ENCODE peak calls at places on chromosomes 11 and 22, in five cellular contexts. One of them, this sample, is unnamed.
A peak's percentile ranks its signal among the peaks of the same experiment; 100 is the strongest.

GRCh38 chr22:47474464-47474863 is 712.0 kb downstream of the TBC1D22A start:
- DNase-seq in hepatic stellate cell: no peak
- DNase-seq in stimulated activated CD8-positive, alpha-beta memory T cell treated with anti-CD3 and anti-CD28 coated beads, Interleukin-4, amount 100 ng/mL, for 1 hour: no peak
- DNase-seq in NCI-H460: no peak
- DNase-seq in ecto neural progenitor cell: no peak
- DNase-seq in this sample: no peak

GRCh38 chr22:24141586-24141985 is 39.7 kb upstream of the SUSD2 start:
- DNase-seq in hepatic stellate cell: no peak
- DNase-seq in stimulated activated CD8-positive, alpha-beta memory T cell treated with anti-CD3 and anti-CD28 coated beads, Interleukin-4, amount 100 ng/mL, for 1 hour: no peak
- DNase-seq in NCI-H460: no peak
- DNase-seq in ecto neural progenitor cell: no peak
- DNase-seq in this sample: no peak

GRCh38 chr11:38683484-38683883 is 2085.4 kb upstream of the RAG2 start:
- DNase-seq in hepatic stellate cell: no peak
- DNase-seq in stimulated activated CD8-positive, alpha-beta memory T cell treated with anti-CD3 and anti-CD28 coated beads, Interleukin-4, amount 100 ng/mL, for 1 hour: no peak
- DNase-seq in NCI-H460: no peak
- DNase-seq in ecto neural progenitor cell: no peak
- DNase-seq in this sample: no peak

GRCh38 chr11:64347171-64347867 is 7.3 kb downstream of the CCDC88B start:
- DNase-seq in hepatic stellate cell: no peak
- DNase-seq in stimulated activated CD8-positive, alpha-beta memory T cell treated with anti-CD3 and anti-CD28 coated beads, Interleukin-4, amount 100 ng/mL, for 1 hour: no peak
- DNase-seq in NCI-H460: no peak
- DNase-seq in ecto neural progenitor cell: no peak
- DNase-seq in this sample: peak; percentile 70

GRCh38 chr11:123690490-123690889 is 36.1 kb upstream of the SCN3B start:
- DNase-seq in hepatic stellate cell: peak; percentile 20
- DNase-seq in stimulated activated CD8-positive, alpha-beta memory T cell treated with anti-CD3 and anti-CD28 coated beads, Interleukin-4, amount 100 ng/mL, for 1 hour: no peak
- DNase-seq in NCI-H460: peak; percentile 11
- DNase-seq in ecto neural progenitor cell: no peak
- DNase-seq in this sample: no peak

GRCh38 chr11:10308208-10308954 is 3.5 kb downstream of the ADM start:
- DNase-seq in hepatic stellate cell: no peak
- DNase-seq in stimulated activated CD8-positive, alpha-beta memory T cell treated with anti-CD3 and anti-CD28 coated beads, Interleukin-4, amount 100 ng/mL, for 1 hour: no peak
- DNase-seq in NCI-H460: no peak
- DNase-seq in ecto neural progenitor cell: no peak
- DNase-seq in this sample: no peak

GRCh38 chr22:16989915-16990314 is 18.1 kb downstream of the GAB4 start:
- DNase-seq in hepatic stellate cell: no peak
- DNase-seq in stimulated activated CD8-positive, alpha-beta memory T cell treated with anti-CD3 and anti-CD28 coated beads, Interleukin-4, amount 100 ng/mL, for 1 hour: no peak
- DNase-seq in NCI-H460: no peak
- DNase-seq in ecto neural progenitor cell: no peak
- DNase-seq in this sample: no peak

GRCh38 chr11:14373941-14374646 is 15.1 kb upstream of the RRAS2 start:
- DNase-seq in hepatic stellate cell: no peak
- DNase-seq in stimulated activated CD8-positive, alpha-beta memory T cell treated with anti-CD3 and anti-CD28 coated beads, Interleukin-4, amount 100 ng/mL, for 1 hour: no peak
- DNase-seq in NCI-H460: no peak
- DNase-seq in ecto neural progenitor cell: no peak
- DNase-seq in this sample: no peak

GRCh38 chr11:119995730-119996491 is 142.0 kb downstream of the TRIM29 start:
- DNase-seq in hepatic stellate cell: no peak
- DNase-seq in stimulated activated CD8-positive, alpha-beta memory T cell treated with anti-CD3 and anti-CD28 coated beads, Interleukin-4, amount 100 ng/mL, for 1 hour: no peak
- DNase-seq in NCI-H460: no peak
- DNase-seq in ecto neural progenitor cell: no peak
- DNase-seq in this sample: no peak

GRCh38 chr11:103325686-103326069 is 216.5 kb downstream of the DYNC2H1 start:
- DNase-seq in hepatic stellate cell: no peak
- DNase-seq in stimulated activated CD8-positive, alpha-beta memory T cell treated with anti-CD3 and anti-CD28 coated beads, Interleukin-4, amount 100 ng/mL, for 1 hour: no peak
- DNase-seq in NCI-H460: no peak
- DNase-seq in ecto neural progenitor cell: no peak
- DNase-seq in this sample: no peak

GRCh38 chr11:19378814-19379213 is 138.1 kb upstream of the E2F8 start:
- DNase-seq in hepatic stellate cell: no peak
- DNase-seq in stimulated activated CD8-positive, alpha-beta memory T cell treated with anti-CD3 and anti-CD28 coated beads, Interleukin-4, amount 100 ng/mL, for 1 hour: no peak
- DNase-seq in NCI-H460: no peak
- DNase-seq in ecto neural progenitor cell: no peak
- DNase-seq in this sample: no peak

GRCh38 chr22:44385781-44386180 is 73.0 kb upstream of the SHISAL1 start:
- DNase-seq in hepatic stellate cell: no peak
- DNase-seq in stimulated activated CD8-positive, alpha-beta memory T cell treated with anti-CD3 and anti-CD28 coated beads, Interleukin-4, amount 100 ng/mL, for 1 hour: no peak
- DNase-seq in NCI-H460: no peak
- DNase-seq in ecto neural progenitor cell: no peak
- DNase-seq in this sample: no peak

GRCh38 chr11:130909650-130910049 is 6.6 kb downstream of the SNX19 start:
- DNase-seq in hepatic stellate cell: no peak
- DNase-seq in stimulated activated CD8-positive, alpha-beta memory T cell treated with anti-CD3 and anti-CD28 coated beads, Interleukin-4, amount 100 ng/mL, for 1 hour: no peak
- DNase-seq in NCI-H460: no peak
- DNase-seq in ecto neural progenitor cell: no peak
- DNase-seq in this sample: no peak

GRCh38 chr11:76903325-76903724 is 42.6 kb downstream of the ACER3 start:
- DNase-seq in hepatic stellate cell: no peak
- DNase-seq in stimulated activated CD8-positive, alpha-beta memory T cell treated with anti-CD3 and anti-CD28 coated beads, Interleukin-4, amount 100 ng/mL, for 1 hour: no peak
- DNase-seq in NCI-H460: no peak
- DNase-seq in ecto neural progenitor cell: no peak
- DNase-seq in this sample: no peak

GRCh38 chr11:28315440-28315839 is 207.3 kb downstream of the METTL15 start:
- DNase-seq in hepatic stellate cell: no peak
- DNase-seq in stimulated activated CD8-positive, alpha-beta memory T cell treated with anti-CD3 and anti-CD28 coated beads, Interleukin-4, amount 100 ng/mL, for 1 hour: no peak
- DNase-seq in NCI-H460: no peak
- DNase-seq in ecto neural progenitor cell: no peak
- DNase-seq in this sample: no peak

GRCh38 chr11:76652989-76653673 is 17.4 kb downstream of the LRRC32 start:
- DNase-seq in hepatic stellate cell: no peak
- DNase-seq in stimulated activated CD8-positive, alpha-beta memory T cell treated with anti-CD3 and anti-CD28 coated beads, Interleukin-4, amount 100 ng/mL, for 1 hour: no peak
- DNase-seq in NCI-H460: no peak
- DNase-seq in ecto neural progenitor cell: no peak
- DNase-seq in this sample: no peak

GRCh38 chr22:50612715-50613221 is 12.2 kb downstream of the MAPK8IP2 start:
- DNase-seq in hepatic stellate cell: no peak
- DNase-seq in stimulated activated CD8-positive, alpha-beta memory T cell treated with anti-CD3 and anti-CD28 coated beads, Interleukin-4, amount 100 ng/mL, for 1 hour: no peak
- DNase-seq in NCI-H460: no peak
- DNase-seq in ecto neural progenitor cell: peak; percentile 71
- DNase-seq in this sample: no peak

GRCh38 chr11:130002352-130002845 is at the start of gene PRDM10:
- DNase-seq in hepatic stellate cell: peak; percentile 95
- DNase-seq in stimulated activated CD8-positive, alpha-beta memory T cell treated with anti-CD3 and anti-CD28 coated beads, Interleukin-4, amount 100 ng/mL, for 1 hour: peak; percentile 86
- DNase-seq in NCI-H460: peak; percentile 81
- DNase-seq in ecto neural progenitor cell: peak; percentile 95
- DNase-seq in this sample: peak; percentile 85

GRCh38 chr11:108873938-108874337 is 209.1 kb downstream of the DDX10 start:
- DNase-seq in hepatic stellate cell: no peak
- DNase-seq in stimulated activated CD8-positive, alpha-beta memory T cell treated with anti-CD3 and anti-CD28 coated beads, Interleukin-4, amount 100 ng/mL, for 1 hour: no peak
- DNase-seq in NCI-H460: no peak
- DNase-seq in ecto neural progenitor cell: no peak
- DNase-seq in this sample: no peak

GRCh38 chr11:3855808-3856491 is 486 bp downstream of the STIM1 start:
- DNase-seq in hepatic stellate cell: peak; percentile 44
- DNase-seq in stimulated activated CD8-positive, alpha-beta memory T cell treated with anti-CD3 and anti-CD28 coated beads, Interleukin-4, amount 100 ng/mL, for 1 hour: no peak
- DNase-seq in NCI-H460: no peak
- DNase-seq in ecto neural progenitor cell: peak; percentile 68
- DNase-seq in this sample: peak; percentile 79

GRCh38 chr22:46659059-46659790 is 39.0 kb downstream of the GRAMD4 start:
- DNase-seq in hepatic stellate cell: no peak
- DNase-seq in stimulated activated CD8-positive, alpha-beta memory T cell treated with anti-CD3 and anti-CD28 coated beads, Interleukin-4, amount 100 ng/mL, for 1 hour: no peak
- DNase-seq in NCI-H460: no peak
- DNase-seq in ecto neural progenitor cell: no peak
- DNase-seq in this sample: no peak

GRCh38 chr22:45008853-45009751 is 703 bp downstream of the PHF21B start:
- DNase-seq in hepatic stellate cell: no peak
- DNase-seq in stimulated activated CD8-positive, alpha-beta memory T cell treated with anti-CD3 and anti-CD28 coated beads, Interleukin-4, amount 100 ng/mL, for 1 hour: no peak
- DNase-seq in NCI-H460: no peak
- DNase-seq in ecto neural progenitor cell: peak; percentile 73
- DNase-seq in this sample: no peak

GRCh38 chr11:128502736-128503135 is 84.6 kb downstream of the ETS1 start:
- DNase-seq in hepatic stellate cell: no peak
- DNase-seq in stimulated activated CD8-positive, alpha-beta memory T cell treated with anti-CD3 and anti-CD28 coated beads, Interleukin-4, amount 100 ng/mL, for 1 hour: no peak
- DNase-seq in NCI-H460: no peak
- DNase-seq in ecto neural progenitor cell: no peak
- DNase-seq in this sample: no peak

GRCh38 chr11:44927174-44927661 is 23.5 kb downstream of the TP53I11 start:
- DNase-seq in hepatic stellate cell: peak; percentile 83
- DNase-seq in stimulated activated CD8-positive, alpha-beta memory T cell treated with anti-CD3 and anti-CD28 coated beads, Interleukin-4, amount 100 ng/mL, for 1 hour: peak; percentile 31
- DNase-seq in NCI-H460: peak; percentile 45
- DNase-seq in ecto neural progenitor cell: peak; percentile 88
- DNase-seq in this sample: no peak

GRCh38 chr11:78041843-78042455 is 18.9 kb upstream of the KCTD14 start:
- DNase-seq in hepatic stellate cell: no peak
- DNase-seq in stimulated activated CD8-positive, alpha-beta memory T cell treated with anti-CD3 and anti-CD28 coated beads, Interleukin-4, amount 100 ng/mL, for 1 hour: no peak
- DNase-seq in NCI-H460: no peak
- DNase-seq in ecto neural progenitor cell: no peak
- DNase-seq in this sample: no peak

GRCh38 chr22:25113316-25113721 is 86.3 kb upstream of the CRYBB3 start:
- DNase-seq in hepatic stellate cell: no peak
- DNase-seq in stimulated activated CD8-positive, alpha-beta memory T cell treated with anti-CD3 and anti-CD28 coated beads, Interleukin-4, amount 100 ng/mL, for 1 hour: no peak
- DNase-seq in NCI-H460: no peak
- DNase-seq in ecto neural progenitor cell: no peak
- DNase-seq in this sample: no peak

GRCh38 chr11:113730887-113731726 is 25.0 kb upstream of the TMPRSS5 start:
- DNase-seq in hepatic stellate cell: peak; percentile 13
- DNase-seq in stimulated activated CD8-positive, alpha-beta memory T cell treated with anti-CD3 and anti-CD28 coated beads, Interleukin-4, amount 100 ng/mL, for 1 hour: no peak
- DNase-seq in NCI-H460: peak; percentile 38
- DNase-seq in ecto neural progenitor cell: peak; percentile 47
- DNase-seq in this sample: no peak

GRCh38 chr22:47144791-47145425 is 382.5 kb downstream of the TBC1D22A start:
- DNase-seq in hepatic stellate cell: no peak
- DNase-seq in stimulated activated CD8-positive, alpha-beta memory T cell treated with anti-CD3 and anti-CD28 coated beads, Interleukin-4, amount 100 ng/mL, for 1 hour: no peak
- DNase-seq in NCI-H460: no peak
- DNase-seq in ecto neural progenitor cell: no peak
- DNase-seq in this sample: no peak

GRCh38 chr11:92804388-92804787 is 165.1 kb upstream of the MTNR1B start:
- DNase-seq in hepatic stellate cell: no peak
- DNase-seq in stimulated activated CD8-positive, alpha-beta memory T cell treated with anti-CD3 and anti-CD28 coated beads, Interleukin-4, amount 100 ng/mL, for 1 hour: no peak
- DNase-seq in NCI-H460: no peak
- DNase-seq in ecto neural progenitor cell: no peak
- DNase-seq in this sample: no peak

GRCh38 chr11:76669901-76670474 is 559 bp downstream of the LRRC32 start:
- DNase-seq in hepatic stellate cell: peak; percentile 95
- DNase-seq in stimulated activated CD8-positive, alpha-beta memory T cell treated with anti-CD3 and anti-CD28 coated beads, Interleukin-4, amount 100 ng/mL, for 1 hour: no peak
- DNase-seq in NCI-H460: no peak
- DNase-seq in ecto neural progenitor cell: no peak
- DNase-seq in this sample: no peak

GRCh38 chr11:111336582-111337256 is 38.4 kb downstream of the POU2AF3 start:
- DNase-seq in hepatic stellate cell: no peak
- DNase-seq in stimulated activated CD8-positive, alpha-beta memory T cell treated with anti-CD3 and anti-CD28 coated beads, Interleukin-4, amount 100 ng/mL, for 1 hour: no peak
- DNase-seq in NCI-H460: no peak
- DNase-seq in ecto neural progenitor cell: no peak
- DNase-seq in this sample: no peak

GRCh38 chr22:40410272-40410671 is 39.9 kb downstream of the SGSM3 start:
- DNase-seq in hepatic stellate cell: peak; percentile 47
- DNase-seq in stimulated activated CD8-positive, alpha-beta memory T cell treated with anti-CD3 and anti-CD28 coated beads, Interleukin-4, amount 100 ng/mL, for 1 hour: no peak
- DNase-seq in NCI-H460: no peak
- DNase-seq in ecto neural progenitor cell: no peak
- DNase-seq in this sample: no peak

GRCh38 chr11:58719406-58720117 is 12.2 kb downstream of the GLYAT start:
- DNase-seq in hepatic stellate cell: no peak
- DNase-seq in stimulated activated CD8-positive, alpha-beta memory T cell treated with anti-CD3 and anti-CD28 coated beads, Interleukin-4, amount 100 ng/mL, for 1 hour: no peak
- DNase-seq in NCI-H460: no peak
- DNase-seq in ecto neural progenitor cell: no peak
- DNase-seq in this sample: no peak

GRCh38 chr11:21401496-21401895 is 732.1 kb downstream of the NELL1 start:
- DNase-seq in hepatic stellate cell: no peak
- DNase-seq in stimulated activated CD8-positive, alpha-beta memory T cell treated with anti-CD3 and anti-CD28 coated beads, Interleukin-4, amount 100 ng/mL, for 1 hour: no peak
- DNase-seq in NCI-H460: no peak
- DNase-seq in ecto neural progenitor cell: no peak
- DNase-seq in this sample: no peak

GRCh38 chr11:66906077-66906929 is 49.4 kb downstream of the LRFN4 start:
- DNase-seq in hepatic stellate cell: no peak
- DNase-seq in stimulated activated CD8-positive, alpha-beta memory T cell treated with anti-CD3 and anti-CD28 coated beads, Interleukin-4, amount 100 ng/mL, for 1 hour: no peak
- DNase-seq in NCI-H460: peak; percentile 54
- DNase-seq in ecto neural progenitor cell: no peak
- DNase-seq in this sample: no peak

GRCh38 chr11:65781152-65781961 is 581 bp upstream of the AP5B1 start:
- DNase-seq in hepatic stellate cell: no peak
- DNase-seq in stimulated activated CD8-positive, alpha-beta memory T cell treated with anti-CD3 and anti-CD28 coated beads, Interleukin-4, amount 100 ng/mL, for 1 hour: no peak
- DNase-seq in NCI-H460: no peak
- DNase-seq in ecto neural progenitor cell: peak; percentile 81
- DNase-seq in this sample: no peak

GRCh38 chr22:33923660-33924246 is 3.5 kb upstream of the LARGE1 start:
- DNase-seq in hepatic stellate cell: peak; percentile 60
- DNase-seq in stimulated activated CD8-positive, alpha-beta memory T cell treated with anti-CD3 and anti-CD28 coated beads, Interleukin-4, amount 100 ng/mL, for 1 hour: no peak
- DNase-seq in NCI-H460: peak; percentile 59
- DNase-seq in ecto neural progenitor cell: peak; percentile 64
- DNase-seq in this sample: peak; percentile 16

GRCh38 chr11:12864316-12865156 is 144.6 kb upstream of the RASSF10 start:
- DNase-seq in hepatic stellate cell: peak; percentile 78
- DNase-seq in stimulated activated CD8-positive, alpha-beta memory T cell treated with anti-CD3 and anti-CD28 coated beads, Interleukin-4, amount 100 ng/mL, for 1 hour: no peak
- DNase-seq in NCI-H460: no peak
- DNase-seq in ecto neural progenitor cell: peak; percentile 65
- DNase-seq in this sample: no peak

GRCh38 chr22:20988573-20989322 is 6.7 kb downstream of the LZTR1 start:
- DNase-seq in hepatic stellate cell: no peak
- DNase-seq in stimulated activated CD8-positive, alpha-beta memory T cell treated with anti-CD3 and anti-CD28 coated beads, Interleukin-4, amount 100 ng/mL, for 1 hour: no peak
- DNase-seq in NCI-H460: no peak
- DNase-seq in ecto neural progenitor cell: no peak
- DNase-seq in this sample: no peak

GRCh38 chr11:58561394-58562102 is 14.1 kb downstream of the LPXN start:
- DNase-seq in hepatic stellate cell: no peak
- DNase-seq in stimulated activated CD8-positive, alpha-beta memory T cell treated with anti-CD3 and anti-CD28 coated beads, Interleukin-4, amount 100 ng/mL, for 1 hour: no peak
- DNase-seq in NCI-H460: no peak
- DNase-seq in ecto neural progenitor cell: no peak
- DNase-seq in this sample: no peak

This sample was measured in HL-60.